ENCODE peak calls at places on chromosome 4, in seven cellular contexts. One of them, this sample, is unnamed.

GRCh38 chr4:125741825-125742452 is 427.2 kb downstream of the FAT4 start:
- DNase-seq in WTC11: no peak
- DNase-seq in tibial nerve: no peak
- DNase-seq in foreskin fibroblast: no peak
- DNase-seq in ELF-1: no peak
- DNase-seq in RWPE1: peak
- DNase-seq in COR-L47: peak
- DNase-seq in this sample: no peak

GRCh38 chr4:40719008-40719623 is 30.6 kb upstream of the NSUN7 start:
- DNase-seq in COR-L47: peak
- DNase-seq in foreskin fibroblast: peak
- DNase-seq in ELF-1: peak
- DNase-seq in WTC11: no peak
- DNase-seq in tibial nerve: no peak
- DNase-seq in RWPE1: peak
- DNase-seq in this sample: peak

GRCh38 chr4:139767168-139767567 is 101.5 kb downstream of the MGST2 start:
- DNase-seq in RWPE1: no peak
- DNase-seq in ELF-1: no peak
- DNase-seq in foreskin fibroblast: peak
- DNase-seq in tibial nerve: no peak
- DNase-seq in WTC11: no peak
- DNase-seq in COR-L47: no peak
- DNase-seq in this sample: no peak

GRCh38 chr4:87075876-87076275 is 141.1 kb downstream of the AFF1 start:
- DNase-seq in foreskin fibroblast: no peak
- DNase-seq in RWPE1: no peak
- DNase-seq in COR-L47: no peak
- DNase-seq in ELF-1: no peak
- DNase-seq in WTC11: no peak
- DNase-seq in tibial nerve: no peak
- DNase-seq in this sample: no peak

GRCh38 chr4:4666693-4667642 is 125.1 kb upstream of the STX18 start:
- DNase-seq in COR-L47: no peak
- DNase-seq in RWPE1: no peak
- DNase-seq in foreskin fibroblast: no peak
- DNase-seq in ELF-1: peak
- DNase-seq in tibial nerve: no peak
- DNase-seq in WTC11: peak
- DNase-seq in this sample: no peak

GRCh38 chr4:48343035-48343434 is 1.7 kb downstream of the SLAIN2 start:
- DNase-seq in tibial nerve: no peak
- DNase-seq in RWPE1: no peak
- DNase-seq in COR-L47: no peak
- DNase-seq in WTC11: no peak
- DNase-seq in foreskin fibroblast: no peak
- DNase-seq in ELF-1: no peak
- DNase-seq in this sample: no peak

GRCh38 chr4:175891863-175892262 is 79.8 kb upstream of the GPM6A start:
- DNase-seq in ELF-1: no peak
- DNase-seq in tibial nerve: no peak
- DNase-seq in COR-L47: peak
- DNase-seq in RWPE1: no peak
- DNase-seq in WTC11: no peak
- DNase-seq in foreskin fibroblast: no peak
- DNase-seq in this sample: peak

GRCh38 chr4:7999279-7999678 is 59.6 kb upstream of the AFAP1 start:
- DNase-seq in RWPE1: no peak
- DNase-seq in WTC11: no peak
- DNase-seq in foreskin fibroblast: no peak
- DNase-seq in COR-L47: no peak
- DNase-seq in tibial nerve: no peak
- DNase-seq in ELF-1: no peak
- DNase-seq in this sample: no peak

GRCh38 chr4:164876680-164877324 is at the start of gene APELA:
- DNase-seq in ELF-1: peak
- DNase-seq in foreskin fibroblast: no peak
- DNase-seq in WTC11: no peak
- DNase-seq in COR-L47: no peak
- DNase-seq in RWPE1: no peak
- DNase-seq in tibial nerve: no peak
- DNase-seq in this sample: no peak

GRCh38 chr4:174375422-174375821 is 91.7 kb downstream of the CEP44 start:
- DNase-seq in ELF-1: peak
- DNase-seq in foreskin fibroblast: no peak
- DNase-seq in tibial nerve: no peak
- DNase-seq in WTC11: no peak
- DNase-seq in RWPE1: no peak
- DNase-seq in COR-L47: no peak
- DNase-seq in this sample: no peak

GRCh38 chr4:16721618-16722291 is 176.7 kb downstream of the LDB2 start:
- DNase-seq in foreskin fibroblast: peak
- DNase-seq in ELF-1: no peak
- DNase-seq in tibial nerve: no peak
- DNase-seq in RWPE1: no peak
- DNase-seq in COR-L47: no peak
- DNase-seq in WTC11: no peak
- DNase-seq in this sample: no peak

GRCh38 chr4:37889849-37890500 is 909 bp upstream of the TBC1D1 start:
- DNase-seq in RWPE1: no peak
- DNase-seq in tibial nerve: no peak
- DNase-seq in WTC11: peak
- DNase-seq in COR-L47: no peak
- DNase-seq in foreskin fibroblast: no peak
- DNase-seq in ELF-1: peak
- DNase-seq in this sample: no peak

GRCh38 chr4:184416913-184417734 is 57.2 kb downstream of the IRF2 start:
- DNase-seq in RWPE1: no peak
- DNase-seq in WTC11: no peak
- DNase-seq in COR-L47: no peak
- DNase-seq in tibial nerve: no peak
- DNase-seq in ELF-1: no peak
- DNase-seq in foreskin fibroblast: no peak
- DNase-seq in this sample: no peak

GRCh38 chr4:185778307-185778706 is 33.7 kb downstream of the SORBS2 start:
- DNase-seq in ELF-1: no peak
- DNase-seq in foreskin fibroblast: no peak
- DNase-seq in tibial nerve: no peak
- DNase-seq in COR-L47: no peak
- DNase-seq in RWPE1: peak
- DNase-seq in WTC11: no peak
- DNase-seq in this sample: peak

GRCh38 chr4:38113136-38113535 is 152.9 kb downstream of the PTTG2 start:
- DNase-seq in tibial nerve: no peak
- DNase-seq in COR-L47: no peak
- DNase-seq in ELF-1: no peak
- DNase-seq in WTC11: no peak
- DNase-seq in foreskin fibroblast: no peak
- DNase-seq in RWPE1: no peak
- DNase-seq in this sample: no peak

GRCh38 chr4:125085-125820 is 952 bp downstream of the ZNF718 start:
- DNase-seq in tibial nerve: no peak
- DNase-seq in ELF-1: peak
- DNase-seq in WTC11: peak
- DNase-seq in RWPE1: peak
- DNase-seq in foreskin fibroblast: peak
- DNase-seq in COR-L47: peak
- DNase-seq in this sample: no peak

GRCh38 chr4:163556169-163556568 is 61.7 kb downstream of the TMA16 start:
- DNase-seq in ELF-1: no peak
- DNase-seq in tibial nerve: no peak
- DNase-seq in RWPE1: no peak
- DNase-seq in COR-L47: peak
- DNase-seq in foreskin fibroblast: no peak
- DNase-seq in WTC11: no peak
- DNase-seq in this sample: no peak

GRCh38 chr4:22187203-22187835 is 238.7 kb upstream of the KCNIP4 start:
- DNase-seq in foreskin fibroblast: no peak
- DNase-seq in WTC11: no peak
- DNase-seq in tibial nerve: no peak
- DNase-seq in COR-L47: peak
- DNase-seq in ELF-1: no peak
- DNase-seq in RWPE1: no peak
- DNase-seq in this sample: no peak

GRCh38 chr4:173504181-173504503 is 25.9 kb downstream of the HAND2 start:
- DNase-seq in foreskin fibroblast: no peak
- DNase-seq in RWPE1: no peak
- DNase-seq in COR-L47: no peak
- DNase-seq in WTC11: no peak
- DNase-seq in ELF-1: no peak
- DNase-seq in tibial nerve: no peak
- DNase-seq in this sample: no peak

GRCh38 chr4:101331017-101331416 is 16.3 kb downstream of the PPP3CA start:
- DNase-seq in tibial nerve: no peak
- DNase-seq in WTC11: no peak
- DNase-seq in ELF-1: no peak
- DNase-seq in COR-L47: no peak
- DNase-seq in foreskin fibroblast: no peak
- DNase-seq in RWPE1: peak
- DNase-seq in this sample: peak

GRCh38 chr4:120838784-120839183 is 83.7 kb downstream of the PRDM5 start:
- DNase-seq in ELF-1: no peak
- DNase-seq in foreskin fibroblast: no peak
- DNase-seq in COR-L47: no peak
- DNase-seq in WTC11: no peak
- DNase-seq in RWPE1: no peak
- DNase-seq in tibial nerve: no peak
- DNase-seq in this sample: no peak

GRCh38 chr4:2246384-2247127 is 4.6 kb upstream of the HAUS3 start:
- DNase-seq in foreskin fibroblast: no peak
- DNase-seq in WTC11: no peak
- DNase-seq in tibial nerve: no peak
- DNase-seq in ELF-1: no peak
- DNase-seq in RWPE1: no peak
- DNase-seq in COR-L47: no peak
- DNase-seq in this sample: no peak

GRCh38 chr4:121252224-121252806 is 88.2 kb upstream of the TNIP3 start:
- DNase-seq in WTC11: peak
- DNase-seq in RWPE1: peak
- DNase-seq in tibial nerve: peak
- DNase-seq in ELF-1: peak
- DNase-seq in foreskin fibroblast: peak
- DNase-seq in COR-L47: peak
- DNase-seq in this sample: no peak

GRCh38 chr4:148831945-148832344 is 389.7 kb upstream of the NR3C2 start:
- DNase-seq in RWPE1: peak
- DNase-seq in COR-L47: no peak
- DNase-seq in ELF-1: no peak
- DNase-seq in foreskin fibroblast: peak
- DNase-seq in WTC11: no peak
- DNase-seq in tibial nerve: no peak
- DNase-seq in this sample: peak

GRCh38 chr4:103482893-103483292 is 236.9 kb downstream of the TACR3 start:
- DNase-seq in COR-L47: no peak
- DNase-seq in ELF-1: no peak
- DNase-seq in tibial nerve: no peak
- DNase-seq in foreskin fibroblast: no peak
- DNase-seq in RWPE1: no peak
- DNase-seq in WTC11: no peak
- DNase-seq in this sample: no peak

GRCh38 chr4:23401572-23401971 is 488.3 kb downstream of the PPARGC1A start:
- DNase-seq in foreskin fibroblast: no peak
- DNase-seq in tibial nerve: no peak
- DNase-seq in WTC11: no peak
- DNase-seq in COR-L47: no peak
- DNase-seq in ELF-1: no peak
- DNase-seq in RWPE1: no peak
- DNase-seq in this sample: no peak

GRCh38 chr4:41757521-41758156 is 9.1 kb upstream of the PHOX2B start:
- DNase-seq in WTC11: no peak
- DNase-seq in ELF-1: peak
- DNase-seq in tibial nerve: no peak
- DNase-seq in RWPE1: no peak
- DNase-seq in foreskin fibroblast: no peak
- DNase-seq in COR-L47: no peak
- DNase-seq in this sample: no peak

This sample was measured in epithelial cell of prostate.